ENCODE peak calls at places on chromosomes 2 and 18, in eight cellular contexts. One of them, this sample, is unnamed.

GRCh38 chr2:44596537-44597320 is 235.0 kb downstream of the CAMKMT start:
- DNase-seq in A549: no peak
- DNase-seq in fibroblast of lung: no peak
- DNase-seq in WTC11: no peak
- DNase-seq in dorsolateral prefrontal cortex: no peak
- DNase-seq in endodermal cell: no peak
- DNase-seq in GM20000: peak
- DNase-seq in MM.1S: peak
- DNase-seq in this sample: no peak

GRCh38 chr2:237128026-237128703 is 42.5 kb downstream of the COPS8 start:
- DNase-seq in MM.1S: no peak
- DNase-seq in A549: peak
- DNase-seq in dorsolateral prefrontal cortex: peak
- DNase-seq in GM20000: no peak
- DNase-seq in fibroblast of lung: peak
- DNase-seq in WTC11: peak
- DNase-seq in endodermal cell: peak
- DNase-seq in this sample: peak

GRCh38 chr2:70089946-70090523 is 2.8 kb downstream of the PCBP1 start:
- DNase-seq in MM.1S: no peak
- DNase-seq in WTC11: no peak
- DNase-seq in fibroblast of lung: no peak
- DNase-seq in endodermal cell: peak
- DNase-seq in A549: no peak
- DNase-seq in dorsolateral prefrontal cortex: no peak
- DNase-seq in GM20000: no peak
- DNase-seq in this sample: no peak

GRCh38 chr2:232611559-232612218 is 21.7 kb upstream of the EFHD1 start:
- DNase-seq in dorsolateral prefrontal cortex: peak
- DNase-seq in A549: peak
- DNase-seq in fibroblast of lung: peak
- DNase-seq in endodermal cell: peak
- DNase-seq in GM20000: peak
- DNase-seq in MM.1S: peak
- DNase-seq in WTC11: peak
- DNase-seq in this sample: peak

GRCh38 chr2:104851236-104852160 is 2.4 kb upstream of the POU3F3 start:
- DNase-seq in fibroblast of lung: no peak
- DNase-seq in MM.1S: no peak
- DNase-seq in WTC11: no peak
- DNase-seq in GM20000: no peak
- DNase-seq in dorsolateral prefrontal cortex: no peak
- DNase-seq in endodermal cell: no peak
- DNase-seq in A549: no peak
- DNase-seq in this sample: no peak

GRCh38 chr2:130806370-130806769 is 30.3 kb upstream of the ARHGEF4 start:
- DNase-seq in dorsolateral prefrontal cortex: peak
- DNase-seq in endodermal cell: no peak
- DNase-seq in A549: no peak
- DNase-seq in fibroblast of lung: no peak
- DNase-seq in WTC11: no peak
- DNase-seq in MM.1S: no peak
- DNase-seq in GM20000: no peak
- DNase-seq in this sample: no peak

GRCh38 chr2:179260224-179260623 is 4.4 kb downstream of the SESTD1 start:
- DNase-seq in endodermal cell: no peak
- DNase-seq in MM.1S: no peak
- DNase-seq in GM20000: no peak
- DNase-seq in WTC11: no peak
- DNase-seq in fibroblast of lung: no peak
- DNase-seq in dorsolateral prefrontal cortex: no peak
- DNase-seq in A549: no peak
- DNase-seq in this sample: peak

GRCh38 chr2:157318884-157319283 is 6.7 kb downstream of the ERMN start:
- DNase-seq in A549: no peak
- DNase-seq in dorsolateral prefrontal cortex: no peak
- DNase-seq in MM.1S: no peak
- DNase-seq in endodermal cell: no peak
- DNase-seq in WTC11: no peak
- DNase-seq in GM20000: no peak
- DNase-seq in fibroblast of lung: no peak
- DNase-seq in this sample: no peak

GRCh38 chr2:229784791-229785190 is 70.4 kb upstream of the DNER start:
- DNase-seq in MM.1S: no peak
- DNase-seq in GM20000: no peak
- DNase-seq in A549: no peak
- DNase-seq in fibroblast of lung: peak
- DNase-seq in WTC11: no peak
- DNase-seq in dorsolateral prefrontal cortex: no peak
- DNase-seq in endodermal cell: no peak
- DNase-seq in this sample: no peak

GRCh38 chr2:229777716-229778115 is 63.4 kb upstream of the DNER start:
- DNase-seq in endodermal cell: no peak
- DNase-seq in GM20000: no peak
- DNase-seq in WTC11: no peak
- DNase-seq in A549: no peak
- DNase-seq in fibroblast of lung: no peak
- DNase-seq in dorsolateral prefrontal cortex: no peak
- DNase-seq in MM.1S: no peak
- DNase-seq in this sample: no peak

GRCh38 chr2:229779650-229780049 is 65.3 kb upstream of the DNER start:
- DNase-seq in dorsolateral prefrontal cortex: no peak
- DNase-seq in A549: no peak
- DNase-seq in GM20000: no peak
- DNase-seq in fibroblast of lung: peak
- DNase-seq in endodermal cell: no peak
- DNase-seq in WTC11: no peak
- DNase-seq in MM.1S: no peak
- DNase-seq in this sample: no peak

GRCh38 chr2:229783108-229783721 is 68.9 kb upstream of the DNER start:
- DNase-seq in WTC11: no peak
- DNase-seq in MM.1S: peak
- DNase-seq in fibroblast of lung: no peak
- DNase-seq in A549: no peak
- DNase-seq in dorsolateral prefrontal cortex: no peak
- DNase-seq in GM20000: no peak
- DNase-seq in endodermal cell: no peak
- DNase-seq in this sample: no peak

DNA sequence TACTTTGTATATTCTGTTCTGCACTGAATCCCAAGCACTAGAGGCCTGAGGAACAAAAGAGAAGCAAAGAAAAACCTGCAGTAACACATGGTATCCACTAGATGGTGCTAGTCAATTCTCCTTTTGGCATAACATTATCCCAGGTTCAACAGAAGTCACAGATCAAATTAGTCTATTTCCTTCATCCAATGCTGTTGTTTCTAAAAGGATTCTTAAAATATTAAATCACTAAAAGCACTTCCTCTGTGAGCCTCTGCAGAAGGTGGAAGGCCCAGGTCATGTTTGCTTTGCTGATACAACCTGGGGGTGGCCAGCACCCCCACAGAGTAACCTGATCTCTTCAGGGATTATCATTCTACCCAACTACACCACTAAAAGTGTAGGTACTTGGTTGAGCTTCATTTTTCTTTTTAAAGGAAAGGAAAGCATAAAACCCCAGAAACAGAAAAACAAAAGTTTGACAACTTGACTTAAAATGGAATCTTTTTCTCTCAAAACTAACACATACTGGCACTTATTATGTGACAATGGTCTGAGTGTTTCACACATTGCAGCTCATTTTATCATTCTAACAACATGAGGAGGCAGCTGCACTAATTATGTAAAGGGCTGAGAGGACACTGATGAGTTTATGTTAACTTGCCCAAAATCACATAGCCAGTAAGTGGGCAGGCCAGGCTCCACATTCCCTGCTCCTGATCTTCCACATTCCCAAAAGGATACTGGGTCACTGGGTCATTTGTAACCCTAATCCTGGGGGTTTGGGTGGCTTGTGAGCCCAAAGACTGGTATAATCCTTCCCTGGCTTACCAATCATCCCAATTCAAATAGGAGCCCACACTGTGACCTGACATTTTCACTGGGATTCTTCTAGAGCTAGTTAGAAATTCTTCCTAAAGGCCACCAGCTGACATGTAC is 66.8 kb upstream of the DNER start:
- DNase-seq in MM.1S: peak
- DNase-seq in WTC11: no peak
- DNase-seq in dorsolateral prefrontal cortex: no peak
- DNase-seq in endodermal cell: peak
- DNase-seq in GM20000: peak
- DNase-seq in fibroblast of lung: peak
- DNase-seq in A549: peak
- DNase-seq in this sample: peak
- TF ChIP-seq CTCF in MM.1S: peak
- TF ChIP-seq CTCF in WTC11: peak
- TF ChIP-seq CTCF in dorsolateral prefrontal cortex: peak
- TF ChIP-seq CTCF in endodermal cell: peak
- TF ChIP-seq CTCF in GM20000: peak
- TF ChIP-seq CTCF in fibroblast of lung: peak
- TF ChIP-seq CTCF in A549: peak
- TF ChIP-seq CTCF in this sample: peak

GRCh38 chr2:47508641-47509040 is 105.7 kb downstream of the MSH2 start:
- DNase-seq in fibroblast of lung: no peak
- DNase-seq in dorsolateral prefrontal cortex: no peak
- DNase-seq in endodermal cell: no peak
- DNase-seq in WTC11: no peak
- DNase-seq in MM.1S: peak
- DNase-seq in GM20000: no peak
- DNase-seq in A549: no peak
- DNase-seq in this sample: no peak

GRCh38 chr2:47509981-47510380 is 107.0 kb downstream of the MSH2 start:
- DNase-seq in endodermal cell: no peak
- DNase-seq in dorsolateral prefrontal cortex: no peak
- DNase-seq in A549: no peak
- DNase-seq in WTC11: no peak
- DNase-seq in fibroblast of lung: no peak
- DNase-seq in GM20000: no peak
- DNase-seq in MM.1S: no peak
- DNase-seq in this sample: no peak

GRCh38 chr2:47509250-47509649 is 106.3 kb downstream of the MSH2 start:
- DNase-seq in fibroblast of lung: peak
- DNase-seq in GM20000: no peak
- DNase-seq in dorsolateral prefrontal cortex: no peak
- DNase-seq in A549: no peak
- DNase-seq in MM.1S: peak
- DNase-seq in WTC11: no peak
- DNase-seq in endodermal cell: no peak
- DNase-seq in this sample: no peak

GRCh38 chr2:47512581-47513083 is 109.7 kb downstream of the MSH2 start:
- DNase-seq in MM.1S: no peak
- DNase-seq in GM20000: no peak
- DNase-seq in endodermal cell: peak
- DNase-seq in WTC11: no peak
- DNase-seq in dorsolateral prefrontal cortex: no peak
- DNase-seq in fibroblast of lung: no peak
- DNase-seq in A549: no peak
- DNase-seq in this sample: peak

DNA sequence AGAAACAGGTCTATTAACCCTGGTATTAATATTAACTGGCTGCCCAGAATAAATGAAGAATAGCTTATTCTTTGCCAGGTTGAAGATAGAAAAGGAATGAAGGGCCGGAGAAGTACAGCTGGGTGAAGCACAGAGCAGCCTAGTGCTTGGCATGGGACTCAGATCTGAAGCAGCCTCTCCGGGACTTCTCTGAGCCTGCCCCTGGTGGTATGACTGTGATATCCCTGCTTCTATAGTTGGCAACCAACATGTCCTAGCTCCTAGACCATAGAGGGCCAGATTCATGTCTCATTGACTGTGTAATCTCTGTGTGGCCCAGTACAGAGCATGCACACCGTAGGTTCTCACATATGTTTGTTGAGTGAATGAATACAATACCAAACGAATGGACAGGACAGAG is 107.8 kb downstream of the MSH2 start:
- DNase-seq in A549: no peak
- DNase-seq in endodermal cell: peak
- DNase-seq in dorsolateral prefrontal cortex: no peak
- DNase-seq in WTC11: no peak
- DNase-seq in fibroblast of lung: no peak
- DNase-seq in MM.1S: no peak
- DNase-seq in GM20000: no peak
- DNase-seq in this sample: no peak
- TF ChIP-seq CTCF in A549: no peak
- TF ChIP-seq CTCF in endodermal cell: peak
- TF ChIP-seq CTCF in dorsolateral prefrontal cortex: no peak
- TF ChIP-seq CTCF in WTC11: no peak
- TF ChIP-seq CTCF in fibroblast of lung: no peak
- TF ChIP-seq CTCF in MM.1S: no peak
- TF ChIP-seq CTCF in GM20000: no peak
- TF ChIP-seq CTCF in this sample: no peak

GRCh38 chr18:54775686-54776085 is 52.6 kb upstream of the RAB27B start:
- DNase-seq in MM.1S: no peak
- DNase-seq in WTC11: no peak
- DNase-seq in GM20000: no peak
- DNase-seq in endodermal cell: no peak
- DNase-seq in dorsolateral prefrontal cortex: no peak
- DNase-seq in A549: peak
- DNase-seq in fibroblast of lung: peak
- DNase-seq in this sample: peak
- TF ChIP-seq CTCF in MM.1S: no peak
- TF ChIP-seq CTCF in WTC11: no peak
- TF ChIP-seq CTCF in GM20000: no peak
- TF ChIP-seq CTCF in endodermal cell: peak
- TF ChIP-seq CTCF in dorsolateral prefrontal cortex: no peak
- TF ChIP-seq CTCF in A549: peak
- TF ChIP-seq CTCF in fibroblast of lung: peak
- TF ChIP-seq CTCF in this sample: peak

GRCh38 chr2:1611886-1612285 is 132.4 kb downstream of the PXDN start:
- DNase-seq in MM.1S: no peak
- DNase-seq in GM20000: no peak
- DNase-seq in WTC11: no peak
- DNase-seq in dorsolateral prefrontal cortex: no peak
- DNase-seq in endodermal cell: no peak
- DNase-seq in fibroblast of lung: no peak
- DNase-seq in A549: no peak
- DNase-seq in this sample: no peak

GRCh38 chr2:1614564-1614963 is 129.8 kb downstream of the PXDN start:
- DNase-seq in MM.1S: peak
- DNase-seq in endodermal cell: peak
- DNase-seq in dorsolateral prefrontal cortex: no peak
- DNase-seq in fibroblast of lung: no peak
- DNase-seq in A549: no peak
- DNase-seq in WTC11: no peak
- DNase-seq in GM20000: no peak
- DNase-seq in this sample: no peak

GRCh38 chr2:1613078-1613445 is 131.3 kb downstream of the PXDN start:
- DNase-seq in fibroblast of lung: no peak
- DNase-seq in endodermal cell: no peak
- DNase-seq in GM20000: no peak
- DNase-seq in A549: no peak
- DNase-seq in dorsolateral prefrontal cortex: no peak
- DNase-seq in WTC11: no peak
- DNase-seq in MM.1S: no peak
- DNase-seq in this sample: no peak

GRCh38 chr2:1612391-1613077 is 131.8 kb downstream of the PXDN start:
- DNase-seq in endodermal cell: no peak
- DNase-seq in MM.1S: no peak
- DNase-seq in GM20000: no peak
- DNase-seq in A549: no peak
- DNase-seq in fibroblast of lung: no peak
- DNase-seq in dorsolateral prefrontal cortex: no peak
- DNase-seq in WTC11: no peak
- DNase-seq in this sample: no peak

DNA sequence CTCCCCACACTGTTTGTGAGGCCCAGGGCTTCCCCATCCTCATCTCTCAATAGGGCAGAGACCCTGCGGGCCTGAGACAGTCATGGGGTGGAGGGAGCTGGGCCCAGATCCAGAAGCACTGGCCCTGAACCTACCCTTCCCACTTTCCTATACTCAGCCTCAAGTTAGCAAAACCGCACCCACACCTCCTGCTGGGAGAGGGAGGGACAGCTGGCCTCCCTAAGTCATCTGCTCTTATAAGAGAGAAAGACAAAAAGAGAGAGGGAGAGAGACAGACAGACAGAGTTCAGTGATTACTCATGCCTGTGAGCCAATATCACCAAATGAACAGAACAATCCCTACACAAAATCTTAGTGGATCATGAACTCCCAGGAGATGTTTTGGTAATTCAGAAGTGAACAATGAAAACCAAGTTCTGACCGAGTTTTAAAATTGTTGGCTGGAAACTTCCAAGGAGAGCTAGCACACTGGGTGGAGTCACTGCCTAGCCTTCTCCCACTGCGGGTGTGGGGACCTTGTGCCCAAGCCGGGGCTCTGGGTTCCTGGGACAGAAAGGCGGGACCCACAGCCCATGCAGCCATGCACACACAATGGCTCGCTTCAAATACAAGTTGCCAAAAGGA is 130.5 kb downstream of the PXDN start:
- DNase-seq in fibroblast of lung: peak
- DNase-seq in MM.1S: no peak
- DNase-seq in A549: no peak
- DNase-seq in endodermal cell: peak
- DNase-seq in GM20000: no peak
- DNase-seq in dorsolateral prefrontal cortex: no peak
- DNase-seq in WTC11: no peak
- DNase-seq in this sample: peak
- TF ChIP-seq CTCF in fibroblast of lung: peak
- TF ChIP-seq CTCF in MM.1S: no peak
- TF ChIP-seq CTCF in A549: no peak
- TF ChIP-seq CTCF in endodermal cell: no peak
- TF ChIP-seq CTCF in GM20000: no peak
- TF ChIP-seq CTCF in dorsolateral prefrontal cortex: no peak
- TF ChIP-seq CTCF in WTC11: no peak
- TF ChIP-seq CTCF in this sample: no peak

This sample was measured in MCF 10A.